ENCODE peak calls at places on chromosomes 11 and 22, in ten cellular contexts. One of them, this sample, is unnamed.

GRCh38 chr11:64844330-64845124 is at the start of gene CDC42BPG:
- DNase-seq in progenitor cell of endocrine pancreas: peak
- DNase-seq in mammary epithelial cell: peak
- DNase-seq in chondrocyte: peak
- DNase-seq in brain microvascular endothelial cell: peak
- DNase-seq in fibroblast of the aortic adventitia: peak
- DNase-seq in AG04450: no peak
- DNase-seq in coronary artery: no peak
- DNase-seq in B cell: peak
- DNase-seq in heart right ventricle: peak
- DNase-seq in this sample: peak

GRCh38 chr11:71372693-71373657 is 75.2 kb downstream of the DHCR7 start:
- DNase-seq in progenitor cell of endocrine pancreas: no peak
- DNase-seq in mammary epithelial cell: peak
- DNase-seq in chondrocyte: no peak
- DNase-seq in brain microvascular endothelial cell: peak
- DNase-seq in fibroblast of the aortic adventitia: peak
- DNase-seq in AG04450: peak
- DNase-seq in coronary artery: no peak
- DNase-seq in B cell: no peak
- DNase-seq in heart right ventricle: no peak
- DNase-seq in this sample: no peak

GRCh38 chr11:1530686-1531256 is 41.3 kb downstream of the DUSP8 start:
- DNase-seq in progenitor cell of endocrine pancreas: no peak
- DNase-seq in mammary epithelial cell: no peak
- DNase-seq in chondrocyte: no peak
- DNase-seq in brain microvascular endothelial cell: no peak
- DNase-seq in fibroblast of the aortic adventitia: no peak
- DNase-seq in AG04450: no peak
- DNase-seq in coronary artery: no peak
- DNase-seq in B cell: no peak
- DNase-seq in heart right ventricle: no peak
- DNase-seq in this sample: no peak

GRCh38 chr11:1480555-1481482 is 5.8 kb downstream of the MOB2 start:
- DNase-seq in progenitor cell of endocrine pancreas: no peak
- DNase-seq in mammary epithelial cell: no peak
- DNase-seq in chondrocyte: peak
- DNase-seq in brain microvascular endothelial cell: no peak
- DNase-seq in fibroblast of the aortic adventitia: no peak
- DNase-seq in AG04450: no peak
- DNase-seq in coronary artery: no peak
- DNase-seq in B cell: peak
- DNase-seq in heart right ventricle: peak
- DNase-seq in this sample: no peak

GRCh38 chr11:74634537-74634936 is 42.2 kb downstream of the POLD3 start:
- DNase-seq in progenitor cell of endocrine pancreas: no peak
- DNase-seq in mammary epithelial cell: peak
- DNase-seq in chondrocyte: no peak
- DNase-seq in brain microvascular endothelial cell: peak
- DNase-seq in fibroblast of the aortic adventitia: peak
- DNase-seq in AG04450: no peak
- DNase-seq in coronary artery: no peak
- DNase-seq in B cell: no peak
- DNase-seq in heart right ventricle: no peak
- DNase-seq in this sample: no peak

GRCh38 chr11:24859801-24860300 is 363.0 kb downstream of the LUZP2 start:
- DNase-seq in progenitor cell of endocrine pancreas: no peak
- DNase-seq in mammary epithelial cell: no peak
- DNase-seq in chondrocyte: no peak
- DNase-seq in brain microvascular endothelial cell: no peak
- DNase-seq in fibroblast of the aortic adventitia: no peak
- DNase-seq in AG04450: no peak
- DNase-seq in coronary artery: no peak
- DNase-seq in B cell: no peak
- DNase-seq in heart right ventricle: no peak
- DNase-seq in this sample: no peak

GRCh38 chr11:15955595-15955994 is 400.8 kb downstream of the SOX6 start:
- DNase-seq in progenitor cell of endocrine pancreas: no peak
- DNase-seq in mammary epithelial cell: no peak
- DNase-seq in chondrocyte: no peak
- DNase-seq in brain microvascular endothelial cell: no peak
- DNase-seq in fibroblast of the aortic adventitia: no peak
- DNase-seq in AG04450: no peak
- DNase-seq in coronary artery: peak
- DNase-seq in B cell: no peak
- DNase-seq in heart right ventricle: no peak
- DNase-seq in this sample: no peak

GRCh38 chr11:562046-562645 is 1.4 kb downstream of the RASSF7 start:
- DNase-seq in progenitor cell of endocrine pancreas: no peak
- DNase-seq in mammary epithelial cell: no peak
- DNase-seq in chondrocyte: no peak
- DNase-seq in brain microvascular endothelial cell: no peak
- DNase-seq in fibroblast of the aortic adventitia: no peak
- DNase-seq in AG04450: no peak
- DNase-seq in coronary artery: no peak
- DNase-seq in B cell: no peak
- DNase-seq in heart right ventricle: no peak
- DNase-seq in this sample: no peak

GRCh38 chr11:2446590-2447252 is 1.9 kb downstream of the KCNQ1 start:
- DNase-seq in progenitor cell of endocrine pancreas: no peak
- DNase-seq in mammary epithelial cell: no peak
- DNase-seq in chondrocyte: peak
- DNase-seq in brain microvascular endothelial cell: no peak
- DNase-seq in fibroblast of the aortic adventitia: no peak
- DNase-seq in AG04450: no peak
- DNase-seq in coronary artery: no peak
- DNase-seq in B cell: peak
- DNase-seq in heart right ventricle: no peak
- DNase-seq in this sample: peak

GRCh38 chr11:61417670-61418069 is 12.1 kb downstream of the CPSF7 start:
- DNase-seq in progenitor cell of endocrine pancreas: no peak
- DNase-seq in mammary epithelial cell: no peak
- DNase-seq in chondrocyte: no peak
- DNase-seq in brain microvascular endothelial cell: no peak
- DNase-seq in fibroblast of the aortic adventitia: peak
- DNase-seq in AG04450: no peak
- DNase-seq in coronary artery: no peak
- DNase-seq in B cell: no peak
- DNase-seq in heart right ventricle: no peak
- DNase-seq in this sample: no peak

GRCh38 chr11:119589011-119589410 is 140.0 kb downstream of the NECTIN1 start:
- DNase-seq in progenitor cell of endocrine pancreas: no peak
- DNase-seq in mammary epithelial cell: no peak
- DNase-seq in chondrocyte: no peak
- DNase-seq in brain microvascular endothelial cell: no peak
- DNase-seq in fibroblast of the aortic adventitia: no peak
- DNase-seq in AG04450: no peak
- DNase-seq in coronary artery: no peak
- DNase-seq in B cell: no peak
- DNase-seq in heart right ventricle: no peak
- DNase-seq in this sample: no peak

GRCh38 chr22:27107005-27107404 is 449.6 kb downstream of the MIAT start:
- DNase-seq in progenitor cell of endocrine pancreas: no peak
- DNase-seq in mammary epithelial cell: no peak
- DNase-seq in chondrocyte: no peak
- DNase-seq in brain microvascular endothelial cell: no peak
- DNase-seq in fibroblast of the aortic adventitia: no peak
- DNase-seq in AG04450: no peak
- DNase-seq in coronary artery: peak
- DNase-seq in B cell: no peak
- DNase-seq in heart right ventricle: no peak
- DNase-seq in this sample: no peak

GRCh38 chr11:43359432-43359818 is 705 bp downstream of the TTC17 start:
- DNase-seq in progenitor cell of endocrine pancreas: no peak
- DNase-seq in mammary epithelial cell: peak
- DNase-seq in chondrocyte: no peak
- DNase-seq in brain microvascular endothelial cell: peak
- DNase-seq in fibroblast of the aortic adventitia: peak
- DNase-seq in AG04450: no peak
- DNase-seq in coronary artery: no peak
- DNase-seq in B cell: peak
- DNase-seq in heart right ventricle: no peak
- DNase-seq in this sample: peak

GRCh38 chr22:37609240-37610152 is 862 bp downstream of the GGA1 start:
- DNase-seq in progenitor cell of endocrine pancreas: no peak
- DNase-seq in mammary epithelial cell: peak
- DNase-seq in chondrocyte: no peak
- DNase-seq in brain microvascular endothelial cell: peak
- DNase-seq in fibroblast of the aortic adventitia: peak
- DNase-seq in AG04450: no peak
- DNase-seq in coronary artery: peak
- DNase-seq in B cell: peak
- DNase-seq in heart right ventricle: no peak
- DNase-seq in this sample: no peak

GRCh38 chr11:13052130-13052541 is 43.0 kb downstream of the RASSF10 start:
- DNase-seq in progenitor cell of endocrine pancreas: no peak
- DNase-seq in mammary epithelial cell: no peak
- DNase-seq in chondrocyte: no peak
- DNase-seq in brain microvascular endothelial cell: no peak
- DNase-seq in fibroblast of the aortic adventitia: no peak
- DNase-seq in AG04450: no peak
- DNase-seq in coronary artery: no peak
- DNase-seq in B cell: no peak
- DNase-seq in heart right ventricle: no peak
- DNase-seq in this sample: no peak

GRCh38 chr22:33051960-33052839 is 6.0 kb downstream of the SYN3 start:
- DNase-seq in progenitor cell of endocrine pancreas: no peak
- DNase-seq in mammary epithelial cell: no peak
- DNase-seq in chondrocyte: no peak
- DNase-seq in brain microvascular endothelial cell: no peak
- DNase-seq in fibroblast of the aortic adventitia: no peak
- DNase-seq in AG04450: no peak
- DNase-seq in coronary artery: no peak
- DNase-seq in B cell: no peak
- DNase-seq in heart right ventricle: no peak
- DNase-seq in this sample: no peak

GRCh38 chr11:29435421-29435820 is 581.4 kb downstream of the KCNA4 start:
- DNase-seq in progenitor cell of endocrine pancreas: no peak
- DNase-seq in mammary epithelial cell: no peak
- DNase-seq in chondrocyte: no peak
- DNase-seq in brain microvascular endothelial cell: peak
- DNase-seq in fibroblast of the aortic adventitia: peak
- DNase-seq in AG04450: no peak
- DNase-seq in coronary artery: no peak
- DNase-seq in B cell: no peak
- DNase-seq in heart right ventricle: no peak
- DNase-seq in this sample: no peak

GRCh38 chr11:29438815-29439214 is 578.0 kb downstream of the KCNA4 start:
- DNase-seq in progenitor cell of endocrine pancreas: no peak
- DNase-seq in mammary epithelial cell: no peak
- DNase-seq in chondrocyte: no peak
- DNase-seq in brain microvascular endothelial cell: no peak
- DNase-seq in fibroblast of the aortic adventitia: no peak
- DNase-seq in AG04450: no peak
- DNase-seq in coronary artery: no peak
- DNase-seq in B cell: no peak
- DNase-seq in heart right ventricle: no peak
- DNase-seq in this sample: no peak

DNA sequence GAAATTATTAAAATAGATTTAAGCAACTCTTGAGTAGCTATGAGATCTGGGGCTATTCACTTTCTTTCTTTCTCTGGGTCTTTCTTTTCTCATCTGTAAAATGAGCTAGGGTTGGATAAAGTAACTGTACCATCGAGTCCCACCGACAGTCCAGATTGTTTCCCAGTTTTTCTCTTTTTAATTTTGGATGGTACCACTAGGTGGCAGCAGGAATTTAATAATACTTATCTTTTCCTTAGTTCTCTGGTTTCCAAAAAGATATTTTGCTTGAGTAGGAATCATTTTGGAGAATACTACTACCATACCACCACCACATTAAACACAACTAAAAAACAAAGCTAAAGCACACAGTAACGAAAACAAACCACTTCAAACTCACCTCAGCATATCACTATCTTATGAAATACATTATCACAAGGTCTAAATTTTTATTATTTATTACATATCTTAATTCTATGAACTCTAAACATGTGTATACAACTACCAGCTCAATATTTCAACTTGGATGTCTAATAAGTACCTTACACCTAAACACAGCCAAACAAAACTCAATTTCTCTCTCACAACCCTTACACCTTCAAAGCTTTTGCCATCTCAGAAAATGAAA is 584.0 kb downstream of the KCNA4 start:
- DNase-seq in progenitor cell of endocrine pancreas: no peak
- DNase-seq in mammary epithelial cell: peak
- DNase-seq in chondrocyte: no peak
- DNase-seq in brain microvascular endothelial cell: no peak
- DNase-seq in fibroblast of the aortic adventitia: peak
- DNase-seq in AG04450: no peak
- DNase-seq in coronary artery: no peak
- DNase-seq in B cell: no peak
- DNase-seq in heart right ventricle: no peak
- DNase-seq in this sample: no peak
- TF ChIP-seq CTCF in progenitor cell of endocrine pancreas: peak
- TF ChIP-seq CTCF in mammary epithelial cell: peak
- TF ChIP-seq CTCF in chondrocyte: peak
- TF ChIP-seq CTCF in brain microvascular endothelial cell: peak
- TF ChIP-seq CTCF in fibroblast of the aortic adventitia: peak
- TF ChIP-seq CTCF in AG04450: peak
- TF ChIP-seq CTCF in coronary artery: no peak
- TF ChIP-seq CTCF in B cell: peak
- TF ChIP-seq CTCF in heart right ventricle: peak
- TF ChIP-seq CTCF in this sample: peak

GRCh38 chr11:59263225-59263894 is 50.6 kb upstream of the MPEG1 start:
- DNase-seq in progenitor cell of endocrine pancreas: no peak
- DNase-seq in mammary epithelial cell: peak
- DNase-seq in chondrocyte: no peak
- DNase-seq in brain microvascular endothelial cell: no peak
- DNase-seq in fibroblast of the aortic adventitia: no peak
- DNase-seq in AG04450: no peak
- DNase-seq in coronary artery: no peak
- DNase-seq in B cell: peak
- DNase-seq in heart right ventricle: no peak
- DNase-seq in this sample: peak
- TF ChIP-seq CTCF in progenitor cell of endocrine pancreas: peak
- TF ChIP-seq CTCF in mammary epithelial cell: peak
- TF ChIP-seq CTCF in chondrocyte: peak
- TF ChIP-seq CTCF in brain microvascular endothelial cell: no peak
- TF ChIP-seq CTCF in fibroblast of the aortic adventitia: no peak
- TF ChIP-seq CTCF in AG04450: no peak
- TF ChIP-seq CTCF in coronary artery: no peak
- TF ChIP-seq CTCF in B cell: peak
- TF ChIP-seq CTCF in heart right ventricle: no peak
- TF ChIP-seq CTCF in this sample: no peak

GRCh38 chr11:75779960-75780359 is 11.4 kb downstream of the DGAT2 start:
- DNase-seq in progenitor cell of endocrine pancreas: no peak
- DNase-seq in mammary epithelial cell: no peak
- DNase-seq in chondrocyte: no peak
- DNase-seq in brain microvascular endothelial cell: no peak
- DNase-seq in fibroblast of the aortic adventitia: no peak
- DNase-seq in AG04450: no peak
- DNase-seq in coronary artery: no peak
- DNase-seq in B cell: no peak
- DNase-seq in heart right ventricle: no peak
- DNase-seq in this sample: no peak
- TF ChIP-seq CTCF in progenitor cell of endocrine pancreas: no peak
- TF ChIP-seq CTCF in mammary epithelial cell: no peak
- TF ChIP-seq CTCF in chondrocyte: no peak
- TF ChIP-seq CTCF in brain microvascular endothelial cell: no peak
- TF ChIP-seq CTCF in fibroblast of the aortic adventitia: no peak
- TF ChIP-seq CTCF in AG04450: no peak
- TF ChIP-seq CTCF in coronary artery: no peak
- TF ChIP-seq CTCF in B cell: no peak
- TF ChIP-seq CTCF in heart right ventricle: no peak
- TF ChIP-seq CTCF in this sample: no peak

GRCh38 chr11:76237914-76238313 is 31.6 kb upstream of the WNT11 start:
- DNase-seq in progenitor cell of endocrine pancreas: no peak
- DNase-seq in mammary epithelial cell: no peak
- DNase-seq in chondrocyte: no peak
- DNase-seq in brain microvascular endothelial cell: no peak
- DNase-seq in fibroblast of the aortic adventitia: no peak
- DNase-seq in AG04450: no peak
- DNase-seq in coronary artery: no peak
- DNase-seq in B cell: no peak
- DNase-seq in heart right ventricle: no peak
- DNase-seq in this sample: no peak
- TF ChIP-seq CTCF in progenitor cell of endocrine pancreas: no peak
- TF ChIP-seq CTCF in mammary epithelial cell: no peak
- TF ChIP-seq CTCF in chondrocyte: peak
- TF ChIP-seq CTCF in brain microvascular endothelial cell: peak
- TF ChIP-seq CTCF in fibroblast of the aortic adventitia: no peak
- TF ChIP-seq CTCF in AG04450: peak
- TF ChIP-seq CTCF in coronary artery: no peak
- TF ChIP-seq CTCF in B cell: no peak
- TF ChIP-seq CTCF in heart right ventricle: no peak
- TF ChIP-seq CTCF in this sample: no peak